ENCODE peak calls at places on chromosomes 16 and 17, in four cellular contexts. E is GM23248, X is DND-41, J is PC-9. I is an unnamed sample.

GRCh38 chr16:58487566-58488351 is 12.2 kb upstream of the NDRG4 start:
- DNase-seq in J (peak; percentile 58), E (peak; percentile 89), X (peak; percentile 80), I (peak; percentile 52)

GRCh38 chr16:70572050-70572925 is 48.7 kb downstream of the SF3B3 start:
- DNase-seq in E (no peak), J (no peak), X (no peak), I (no peak)

GRCh38 chr16:19923396-19923795 is 38.7 kb upstream of the GPRC5B start:
- DNase-seq in J (no peak), E (no peak), X (no peak), I (no peak)

GRCh38 chr17:19347323-19348080 is 15.0 kb downstream of the B9D1 start:
- DNase-seq in J (no peak), X (no peak), E (no peak), I (no peak)

GRCh38 chr16:56068816-56069215 is 122.5 kb upstream of the GNAO1 start:
- DNase-seq in E (no peak), X (no peak), J (no peak), I (no peak)

GRCh38 chr17:2931901-2932300 is 131.5 kb downstream of the OR1D5 start:
- DNase-seq in E (no peak), J (no peak), X (no peak), I (no peak)

GRCh38 chr17:10170233-10170632 is 28.2 kb downstream of the GAS7 start:
- DNase-seq in X (no peak), E (no peak), J (no peak), I (no peak)

GRCh38 chr16:396199-396598 is 800 bp upstream of the NME4 start:
- DNase-seq in E (no peak), J (no peak), X (no peak), I (no peak)

GRCh38 chr17:57221366-57222350 is 34.7 kb upstream of the MSI2 start:
- DNase-seq in E (no peak), X (no peak), J (no peak), I (no peak)

GRCh38 chr17:49013311-49014205 is 16.4 kb downstream of the IGF2BP1 start:
- DNase-seq in X (no peak), E (peak; percentile 58), J (no peak), I (no peak)

GRCh38 chr17:15083225-15083624 is 181.9 kb downstream of the PMP22 start:
- DNase-seq in E (peak; percentile 5), X (no peak), J (no peak), I (no peak)

GRCh38 chr17:15090533-15090932 is 174.6 kb downstream of the PMP22 start:
- DNase-seq in X (no peak), E (no peak), J (no peak), I (no peak)

GRCh38 chr17:15091825-15092224 is 173.3 kb downstream of the PMP22 start:
- DNase-seq in J (no peak), E (peak; percentile 7), X (no peak), I (no peak)

GRCh38 chr17:15087946-15088345 is 177.2 kb downstream of the PMP22 start:
- DNase-seq in X (no peak), J (no peak), E (no peak), I (no peak)

GRCh38 chr17:15086776-15087175 is 178.3 kb downstream of the PMP22 start:
- DNase-seq in E (no peak), J (no peak), X (no peak), I (no peak)
- TF ChIP-seq EZH2 in E (no peak), J (no peak), X (no peak), I (no peak)

GRCh38 chr17:38604479-38605229 is 1.1 kb downstream of the SRCIN1 start:
- DNase-seq in X (peak; percentile 35), E (peak; percentile 34), J (no peak), I (no peak)
- TF ChIP-seq EZH2 in X (no peak), E (no peak), J (no peak), I (peak; percentile 33)

GRCh38 chr17:33387406-33387805 is 94.3 kb upstream of the ASIC2 start:
- DNase-seq in E (no peak), J (no peak), X (no peak), I (no peak)
- TF ChIP-seq EZH2 in E (no peak), J (no peak), X (no peak), I (no peak)

GRCh38 chr17:75779987-75780889 is 4.4 kb upstream of the UNK start:
- DNase-seq in X (no peak), J (no peak), E (no peak), I (no peak)
- TF ChIP-seq EZH2 in X (no peak), J (no peak), E (no peak), I (no peak)

DNA sequence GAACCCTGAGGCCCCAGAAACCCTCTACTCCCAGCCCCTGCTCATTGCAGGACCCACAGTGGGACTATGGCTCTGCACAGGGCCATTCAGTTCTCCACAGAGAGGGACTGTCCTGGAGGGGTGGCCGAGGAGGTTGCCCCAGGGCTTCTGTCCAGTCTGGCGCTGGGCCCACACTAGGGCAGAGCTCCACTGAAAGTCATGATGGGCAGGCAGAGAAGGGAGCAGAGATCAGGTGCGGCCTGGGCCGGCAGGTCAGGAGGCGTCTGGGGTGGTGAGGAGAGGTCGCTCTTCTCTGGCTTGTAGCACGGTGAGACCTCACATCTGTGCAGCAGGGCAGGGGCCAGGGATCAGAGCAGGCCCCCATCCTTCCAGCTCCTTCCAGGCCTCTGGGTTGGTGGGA is 13.0 kb upstream of the PIK3R6 start:
- DNase-seq in E (no peak), X (no peak), J (no peak), I (no peak)
- TF ChIP-seq EZH2 in E (no peak), X (no peak), J (no peak), I (no peak)

GRCh38 chr16:3007059-3007956 is 5.4 kb upstream of the CLDN9 start:
- DNase-seq in X (peak; percentile 34), E (no peak), J (no peak), I (no peak)
- TF ChIP-seq EZH2 in X (no peak), E (no peak), J (no peak), I (no peak)

GRCh38 chr16:17229766-17230165 is 241.0 kb downstream of the XYLT1 start:
- DNase-seq in X (no peak), E (peak; percentile 37), J (no peak), I (no peak)

GRCh38 chr16:17229131-17229530 is 241.6 kb downstream of the XYLT1 start:
- DNase-seq in E (no peak), J (no peak), X (no peak), I (no peak)

GRCh38 chr16:17231972-17232371 is 238.8 kb downstream of the XYLT1 start:
- DNase-seq in E (no peak), J (no peak), X (no peak), I (no peak)

GRCh38 chr16:17232487-17232886 is 238.3 kb downstream of the XYLT1 start:
- DNase-seq in E (no peak), J (no peak), X (no peak), I (no peak)

GRCh38 chr16:17230932-17231581 is 239.7 kb downstream of the XYLT1 start:
- DNase-seq in J (no peak), E (no peak), X (no peak), I (no peak)
- TF ChIP-seq EZH2 in J (no peak), E (no peak), X (no peak), I (no peak)